ENCODE peak calls at places on chromosomes 13 and 19, in four cellular contexts. Q is foreskin keratinocyte, O is testis, N is cardiac muscle cell. H is an unnamed sample.

GRCh38 chr19:23273022-23273593 is 22.9 kb upstream of the ZNF724 start:
- DNase-seq in Q (peak), O (no peak), N (peak), H (no peak)

GRCh38 chr13:53200498-53201453 is 172.2 kb downstream of the OLFM4 start:
- DNase-seq in Q (no peak), O (peak), N (peak), H (peak)

GRCh38 chr13:94112227-94112626 is 367.3 kb downstream of the DCT start:
- DNase-seq in Q (peak), O (no peak), N (no peak), H (peak)

GRCh38 chr19:41792513-41793413 is 3.6 kb upstream of the CEACAM3 start:
- DNase-seq in Q (peak), O (peak), N (peak), H (no peak)

GRCh38 chr19:49921871-49922755 is 6.9 kb upstream of the ATF5 start:
- DNase-seq in Q (no peak), O (no peak), N (no peak), H (no peak)

GRCh38 chr19:3358919-3359849 is 7.2 kb upstream of the NFIC start:
- DNase-seq in Q (no peak), O (peak), N (peak), H (no peak)

GRCh38 chr19:19628499-19629134 is 597 bp upstream of the LPAR2 start:
- DNase-seq in Q (peak), O (peak), N (peak), H (peak)

GRCh38 chr19:47509973-47510372 is 4.9 kb downstream of the NAPA start:
- DNase-seq in Q (peak), O (no peak), N (no peak), H (peak)

GRCh38 chr19:6056801-6057650 is 53.3 kb downstream of the RFX2 start:
- DNase-seq in Q (peak), O (peak), N (no peak), H (peak)

GRCh38 chr19:11323601-11324078 is 15.8 kb downstream of the RAB3D start:
- DNase-seq in Q (no peak), O (no peak), N (no peak), H (no peak)

GRCh38 chr19:4584670-4585460 is 25.4 kb upstream of the SEMA6B start:
- DNase-seq in Q (no peak), O (no peak), N (no peak), H (no peak)

DNA sequence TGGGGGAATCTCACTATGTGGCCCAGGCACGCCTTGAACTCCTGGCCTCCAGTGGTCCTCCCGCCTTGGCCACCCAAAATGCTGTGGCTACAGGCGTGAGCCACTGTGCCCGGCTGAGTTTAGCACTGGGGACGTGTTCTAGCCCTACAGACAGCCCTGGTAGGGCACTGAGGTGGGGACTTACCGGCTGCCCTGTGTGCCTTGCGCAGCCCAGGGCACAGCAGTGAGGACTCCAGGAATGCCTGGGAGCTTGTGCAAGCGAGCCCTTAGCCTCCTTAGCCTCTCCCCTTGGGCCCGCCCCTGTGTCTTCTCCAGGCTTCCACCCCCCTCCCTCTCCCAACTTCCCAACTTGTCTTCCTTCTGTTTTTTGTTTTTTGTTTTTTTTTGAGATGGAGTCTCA is 21.0 kb downstream of the CCNE1 start:
- DNase-seq in Q (no peak), O (no peak), N (no peak), H (no peak)
- H3K27ac ChIP-seq in Q (no peak), O (no peak), N (no peak), H (no peak)

GRCh38 chr13:32917504-32917903 is 98.7 kb upstream of the KL start:
- DNase-seq in Q (no peak), O (no peak), N (no peak), H (no peak)

GRCh38 chr13:32914686-32915085 is 101.5 kb upstream of the KL start:
- DNase-seq in Q (peak), O (no peak), N (no peak), H (no peak)

GRCh38 chr13:32905864-32906180 is 110.4 kb upstream of the KL start:
- DNase-seq in Q (no peak), O (peak), N (no peak), H (no peak)

GRCh38 chr13:32910530-32910929 is 105.7 kb upstream of the KL start:
- DNase-seq in Q (no peak), O (no peak), N (no peak), H (no peak)

GRCh38 chr13:32911506-32911905 is 104.7 kb upstream of the KL start:
- DNase-seq in Q (peak), O (peak), N (peak), H (peak)
- H3K27ac ChIP-seq in Q (no peak), O (no peak), N (no peak), H (no peak)

GRCh38 chr13:98972059-98972458 is 5.8 kb downstream of the DOCK9 start:
- DNase-seq in Q (no peak), O (no peak), N (no peak), H (no peak)
- H3K27ac ChIP-seq in Q (peak), O (no peak), N (peak), H (no peak)

GRCh38 chr13:97266328-97266727 is 44.2 kb downstream of the MBNL2 start:
- DNase-seq in Q (no peak), O (no peak), N (peak), H (no peak)
- H3K27ac ChIP-seq in Q (no peak), O (no peak), N (no peak), H (no peak)

DNA sequence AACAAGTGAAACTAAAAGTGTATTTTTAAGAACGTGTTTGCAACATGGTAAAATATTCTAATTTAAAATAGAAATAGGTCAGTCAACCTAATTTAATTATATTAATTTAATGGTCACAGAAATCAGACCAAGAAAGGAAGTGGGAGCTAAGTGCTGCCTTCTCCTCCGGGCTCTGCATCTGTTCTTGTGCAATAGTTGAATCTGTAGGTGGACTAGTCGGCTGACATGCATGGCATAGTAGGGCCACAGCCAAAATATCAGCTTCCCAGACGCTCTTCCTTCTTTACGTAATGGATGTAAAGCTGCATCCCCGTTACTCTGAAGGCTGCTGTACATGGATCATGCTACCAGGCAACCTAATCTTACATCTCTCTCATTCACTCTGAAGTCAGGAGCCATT is 47.3 kb downstream of the COL4A1 start:
- DNase-seq in Q (no peak), O (no peak), N (no peak), H (no peak)
- H3K27ac ChIP-seq in Q (peak), O (no peak), N (no peak), H (peak)

H was measured in RWPE1.